ENCODE peak calls at places on chromosomes 6 and 20, in nine cellular contexts. X, A, C, G, H, E, B, R and V are unnamed samples.

GRCh38 chr20:6311097-6311496 is 188.3 kb upstream of the FERMT1 start:
- DNase-seq in X (no peak), A (no peak), C (no peak), G (no peak), H (peak), E (no peak), B (no peak), R (no peak), V (no peak)

GRCh38 chr6:132763269-132763668 is 5.6 kb upstream of the VNN2 start:
- DNase-seq in X (peak), A (peak), C (no peak), G (no peak), H (peak), E (peak), B (no peak), R (no peak), V (no peak)

GRCh38 chr6:5112065-5112799 is 27.1 kb downstream of the PPP1R3G start:
- DNase-seq in X (no peak), A (no peak), C (no peak), G (no peak), H (peak), E (peak), B (peak), R (peak), V (no peak)

GRCh38 chr6:110524305-110524704 is 47.9 kb upstream of the SLC22A16 start:
- DNase-seq in X (no peak), A (no peak), C (no peak), G (no peak), H (no peak), E (no peak), B (no peak), R (no peak), V (no peak)

GRCh38 chr6:12957321-12958051 is 240.9 kb downstream of the PHACTR1 start:
- DNase-seq in X (peak), A (peak), C (peak), G (peak), H (peak), E (peak), B (no peak), R (peak), V (no peak)

GRCh38 chr6:91304506-91304905 is 717.6 kb upstream of the MAP3K7 start:
- DNase-seq in X (no peak), A (no peak), C (no peak), G (no peak), H (no peak), E (no peak), B (no peak), R (no peak), V (no peak)

GRCh38 chr20:38222231-38222922 is 38.2 kb downstream of the KIAA1755 start:
- DNase-seq in X (peak), A (peak), C (no peak), G (peak), H (peak), E (peak), B (no peak), R (peak), V (peak)

GRCh38 chr6:17865798-17866725 is 121.4 kb downstream of the KIF13A start:
- DNase-seq in X (no peak), A (no peak), C (peak), G (peak), H (peak), E (peak), B (peak), R (peak), V (no peak)

GRCh38 chr6:137389150-137389664 is 105.0 kb downstream of the OLIG3 start:
- DNase-seq in X (peak), A (no peak), C (peak), G (no peak), H (peak), E (no peak), B (no peak), R (no peak), V (peak)

GRCh38 chr6:14501240-14501639 is 383.7 kb downstream of the CD83 start:
- DNase-seq in X (no peak), A (no peak), C (no peak), G (no peak), H (no peak), E (no peak), B (no peak), R (no peak), V (no peak)

GRCh38 chr6:123806561-123806960 is 2.9 kb downstream of the NKAIN2 start:
- DNase-seq in X (no peak), A (no peak), C (no peak), G (no peak), H (no peak), E (no peak), B (no peak), R (no peak), V (no peak)

GRCh38 chr6:20205722-20206154 is 6.5 kb downstream of the MBOAT1 start:
- DNase-seq in X (no peak), A (no peak), C (no peak), G (no peak), H (peak), E (no peak), B (no peak), R (no peak), V (no peak)

GRCh38 chr6:134589512-134589911 is 271.6 kb upstream of the SGK1 start:
- DNase-seq in X (no peak), A (no peak), C (peak), G (no peak), H (peak), E (peak), B (no peak), R (peak), V (peak)

GRCh38 chr20:41436679-41437078 is 70.1 kb upstream of the EMILIN3 start:
- DNase-seq in X (no peak), A (no peak), C (no peak), G (no peak), H (peak), E (peak), B (no peak), R (peak), V (no peak)

GRCh38 chr20:34562643-34563042 is 4.1 kb downstream of the MAP1LC3A start:
- DNase-seq in X (no peak), A (no peak), C (no peak), G (no peak), H (peak), E (peak), B (no peak), R (peak), V (no peak)

GRCh38 chr6:15444881-15445280 is 199.0 kb downstream of the JARID2 start:
- DNase-seq in X (no peak), A (no peak), C (no peak), G (no peak), H (no peak), E (peak), B (no peak), R (no peak), V (peak)